ENCODE peak calls at places on chromosomes 2 and 18, in seven cellular contexts. One of them, this sample, is unnamed.

GRCh38 chr2:105397959-105398521 is 811 bp downstream of the FHL2 start:
- DNase-seq in HCT116: no peak
- DNase-seq in H1: no peak
- DNase-seq in HepG2: no peak
- DNase-seq in K562: no peak
- DNase-seq in GM12878: no peak
- DNase-seq in SK-N-SH: no peak
- DNase-seq in this sample: no peak

GRCh38 chr2:7012141-7012809 is 95.1 kb downstream of the RNF144A start:
- DNase-seq in SK-N-SH: no peak
- DNase-seq in GM12878: no peak
- DNase-seq in K562: no peak
- DNase-seq in H1: no peak
- DNase-seq in HCT116: no peak
- DNase-seq in HepG2: no peak
- DNase-seq in this sample: no peak

GRCh38 chr2:134491022-134491421 is 227.8 kb downstream of the TMEM163 start:
- DNase-seq in GM12878: no peak
- DNase-seq in H1: no peak
- DNase-seq in K562: no peak
- DNase-seq in HCT116: no peak
- DNase-seq in SK-N-SH: no peak
- DNase-seq in HepG2: no peak
- DNase-seq in this sample: no peak

GRCh38 chr18:68275616-68276015 is 439.3 kb downstream of the TMX3 start:
- DNase-seq in GM12878: no peak
- DNase-seq in K562: no peak
- DNase-seq in H1: no peak
- DNase-seq in SK-N-SH: no peak
- DNase-seq in HCT116: no peak
- DNase-seq in HepG2: no peak
- DNase-seq in this sample: no peak

GRCh38 chr2:45169339-45170190 is 160.3 kb upstream of the SIX2 start:
- DNase-seq in H1: peak; percentile 78
- DNase-seq in HepG2: no peak
- DNase-seq in K562: no peak
- DNase-seq in SK-N-SH: peak; percentile 89
- DNase-seq in GM12878: no peak
- DNase-seq in HCT116: no peak
- DNase-seq in this sample: peak; percentile 42

GRCh38 chr2:63192889-63193778 is 142.5 kb downstream of the OTX1 start:
- DNase-seq in HepG2: peak; percentile 97
- DNase-seq in GM12878: no peak
- DNase-seq in H1: no peak
- DNase-seq in HCT116: no peak
- DNase-seq in K562: no peak
- DNase-seq in SK-N-SH: no peak
- DNase-seq in this sample: no peak

GRCh38 chr2:102122115-102122514 is 20.4 kb upstream of the IL1R1 start:
- DNase-seq in H1: no peak
- DNase-seq in GM12878: no peak
- DNase-seq in HepG2: no peak
- DNase-seq in K562: no peak
- DNase-seq in SK-N-SH: no peak
- DNase-seq in HCT116: no peak
- DNase-seq in this sample: no peak

GRCh38 chr2:191443446-191443845 is 198.2 kb downstream of the MYO1B start:
- DNase-seq in H1: no peak
- DNase-seq in SK-N-SH: no peak
- DNase-seq in K562: no peak
- DNase-seq in HepG2: no peak
- DNase-seq in HCT116: no peak
- DNase-seq in GM12878: no peak
- DNase-seq in this sample: no peak

GRCh38 chr2:215812966-215813365 is 200.4 kb downstream of the MREG start:
- DNase-seq in HepG2: no peak
- DNase-seq in H1: no peak
- DNase-seq in K562: no peak
- DNase-seq in HCT116: no peak
- DNase-seq in SK-N-SH: no peak
- DNase-seq in GM12878: no peak
- DNase-seq in this sample: no peak

GRCh38 chr2:112627060-112628040 is 18.4 kb upstream of the SLC20A1 start:
- DNase-seq in HepG2: no peak
- DNase-seq in SK-N-SH: no peak
- DNase-seq in K562: no peak
- DNase-seq in H1: no peak
- DNase-seq in GM12878: no peak
- DNase-seq in HCT116: no peak
- DNase-seq in this sample: no peak

GRCh38 chr18:24321071-24321470 is 76.6 kb downstream of the OSBPL1A start:
- DNase-seq in SK-N-SH: no peak
- DNase-seq in H1: no peak
- DNase-seq in GM12878: no peak
- DNase-seq in HCT116: no peak
- DNase-seq in K562: no peak
- DNase-seq in HepG2: no peak
- DNase-seq in this sample: no peak

GRCh38 chr2:141554810-141555209 is 576.0 kb downstream of the LRP1B start:
- DNase-seq in SK-N-SH: peak; percentile 7
- DNase-seq in H1: no peak
- DNase-seq in GM12878: no peak
- DNase-seq in K562: no peak
- DNase-seq in HCT116: peak; percentile 34
- DNase-seq in HepG2: peak; percentile 18
- DNase-seq in this sample: peak; percentile 1

GRCh38 chr2:79039944-79040343 is 14.4 kb downstream of the REG3G start:
- DNase-seq in SK-N-SH: no peak
- DNase-seq in HepG2: no peak
- DNase-seq in K562: no peak
- DNase-seq in GM12878: no peak
- DNase-seq in H1: no peak
- DNase-seq in HCT116: no peak
- DNase-seq in this sample: no peak

GRCh38 chr2:204026294-204026693 is 89.7 kb downstream of the ICOS start:
- DNase-seq in K562: peak; percentile 5
- DNase-seq in HepG2: no peak
- DNase-seq in H1: no peak
- DNase-seq in GM12878: no peak
- DNase-seq in SK-N-SH: no peak
- DNase-seq in HCT116: no peak
- DNase-seq in this sample: no peak

GRCh38 chr2:226649201-226649600 is 150.4 kb downstream of the IRS1 start:
- DNase-seq in GM12878: no peak
- DNase-seq in HepG2: no peak
- DNase-seq in K562: no peak
- DNase-seq in SK-N-SH: no peak
- DNase-seq in H1: no peak
- DNase-seq in HCT116: no peak
- DNase-seq in this sample: no peak

GRCh38 chr2:241571821-241572620 is 13.5 kb downstream of the BOK start:
- DNase-seq in H1: no peak
- DNase-seq in HepG2: no peak
- DNase-seq in K562: no peak
- DNase-seq in HCT116: no peak
- DNase-seq in GM12878: no peak
- DNase-seq in SK-N-SH: peak; percentile 38
- DNase-seq in this sample: no peak
- TF ChIP-seq JUND in H1: no peak
- TF ChIP-seq JUND in HepG2: no peak
- TF ChIP-seq JUND in K562: no peak
- TF ChIP-seq JUND in HCT116: no peak
- TF ChIP-seq JUND in GM12878: no peak
- TF ChIP-seq JUND in SK-N-SH: no peak
- TF ChIP-seq JUND in this sample: no peak

DNA sequence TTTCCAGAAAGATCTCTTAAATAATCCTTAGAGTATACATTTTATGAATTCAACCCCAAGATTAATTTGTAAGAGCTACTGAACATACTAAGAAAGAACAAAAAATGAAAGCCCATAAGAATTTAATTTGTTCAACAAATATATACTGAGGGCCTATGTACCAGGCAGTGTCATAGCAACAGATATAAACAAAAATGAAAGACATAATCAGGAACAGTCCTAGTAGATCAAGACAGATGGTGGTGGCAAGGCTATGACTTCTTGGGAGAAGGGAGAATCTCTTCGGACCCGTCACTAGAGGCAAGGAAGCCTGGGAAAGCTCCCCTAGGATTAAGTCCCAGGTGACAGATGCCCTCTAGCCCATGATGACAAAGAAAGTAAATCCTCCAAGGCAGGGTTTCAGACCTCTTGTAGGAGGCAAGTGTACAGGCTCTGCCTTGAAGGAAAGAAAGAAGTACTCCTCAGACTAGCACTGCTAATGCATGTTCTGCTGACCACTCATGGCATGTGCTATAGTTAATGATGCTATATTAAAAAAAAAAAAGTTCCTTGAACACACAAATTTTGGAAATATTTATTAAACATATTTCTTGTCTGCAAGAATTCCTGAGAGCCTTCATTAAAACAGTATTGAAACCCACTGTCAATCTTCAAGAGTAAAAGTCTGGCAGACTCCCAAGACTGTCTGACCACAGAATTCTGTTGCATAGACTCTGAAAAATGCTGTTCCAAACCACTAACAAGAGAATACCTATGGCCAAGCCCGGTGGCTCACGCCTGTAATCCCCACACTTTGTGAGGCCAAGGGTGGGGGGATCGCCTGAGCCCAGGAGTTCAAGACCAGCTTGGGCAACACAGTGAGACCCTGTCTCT is 31.5 kb downstream of the NOL10 start:
- DNase-seq in H1: no peak
- DNase-seq in SK-N-SH: no peak
- DNase-seq in GM12878: no peak
- DNase-seq in K562: no peak
- DNase-seq in HepG2: no peak
- DNase-seq in HCT116: peak; percentile 29
- DNase-seq in this sample: peak; percentile 42
- TF ChIP-seq JUND in H1: no peak
- TF ChIP-seq JUND in SK-N-SH: peak; percentile 45
- TF ChIP-seq JUND in GM12878: no peak
- TF ChIP-seq JUND in K562: no peak
- TF ChIP-seq JUND in HepG2: no peak
- TF ChIP-seq JUND in HCT116: no peak
- TF ChIP-seq JUND in this sample: no peak

GRCh38 chr2:36667931-36668330 is 28.6 kb upstream of the VIT start:
- DNase-seq in GM12878: no peak
- DNase-seq in HCT116: no peak
- DNase-seq in SK-N-SH: no peak
- DNase-seq in HepG2: no peak
- DNase-seq in K562: no peak
- DNase-seq in H1: no peak
- DNase-seq in this sample: no peak

GRCh38 chr2:36672199-36672598 is 24.3 kb upstream of the VIT start:
- DNase-seq in HepG2: peak; percentile 52
- DNase-seq in H1: no peak
- DNase-seq in K562: no peak
- DNase-seq in GM12878: no peak
- DNase-seq in HCT116: peak; percentile 32
- DNase-seq in SK-N-SH: no peak
- DNase-seq in this sample: peak; percentile 54

GRCh38 chr2:36675579-36675978 is 20.9 kb upstream of the VIT start:
- DNase-seq in HCT116: no peak
- DNase-seq in SK-N-SH: no peak
- DNase-seq in H1: no peak
- DNase-seq in K562: no peak
- DNase-seq in GM12878: no peak
- DNase-seq in HepG2: no peak
- DNase-seq in this sample: no peak

GRCh38 chr2:36670881-36671595 is 25.5 kb upstream of the VIT start:
- DNase-seq in HepG2: no peak
- DNase-seq in SK-N-SH: no peak
- DNase-seq in GM12878: no peak
- DNase-seq in K562: no peak
- DNase-seq in H1: no peak
- DNase-seq in HCT116: no peak
- DNase-seq in this sample: no peak

DNA sequence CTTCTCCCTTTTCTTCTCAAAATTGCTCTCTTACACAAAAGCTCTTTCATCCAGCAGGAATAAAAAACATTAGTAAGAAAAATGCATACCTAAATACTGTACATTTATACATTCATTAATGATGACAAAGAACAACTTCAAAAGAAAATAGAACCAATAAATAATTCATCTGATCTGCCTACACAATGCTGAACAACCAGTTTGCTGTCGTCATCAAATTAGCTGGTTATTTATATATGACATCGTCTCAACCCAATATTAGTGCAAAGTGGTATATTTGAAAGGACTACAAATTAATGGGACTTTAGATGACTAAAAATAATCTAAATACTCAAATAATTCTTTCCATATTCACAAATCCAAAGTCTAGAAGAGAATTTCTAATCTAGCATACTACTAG is 24.8 kb upstream of the VIT start:
- DNase-seq in SK-N-SH: no peak
- DNase-seq in H1: no peak
- DNase-seq in HepG2: no peak
- DNase-seq in HCT116: no peak
- DNase-seq in GM12878: no peak
- DNase-seq in K562: no peak
- DNase-seq in this sample: no peak
- TF ChIP-seq JUND in SK-N-SH: no peak
- TF ChIP-seq JUND in H1: no peak
- TF ChIP-seq JUND in HepG2: no peak
- TF ChIP-seq JUND in HCT116: no peak
- TF ChIP-seq JUND in GM12878: no peak
- TF ChIP-seq JUND in K562: no peak
- TF ChIP-seq JUND in this sample: no peak

GRCh38 chr2:109348645-109349554 is 219.9 kb downstream of the SH3RF3 start:
- DNase-seq in SK-N-SH: no peak
- DNase-seq in H1: peak; percentile 37
- DNase-seq in K562: no peak
- DNase-seq in HCT116: no peak
- DNase-seq in HepG2: no peak
- DNase-seq in GM12878: no peak
- DNase-seq in this sample: no peak
- TF ChIP-seq JUND in SK-N-SH: no peak
- TF ChIP-seq JUND in H1: no peak
- TF ChIP-seq JUND in K562: no peak
- TF ChIP-seq JUND in HCT116: no peak
- TF ChIP-seq JUND in HepG2: no peak
- TF ChIP-seq JUND in GM12878: no peak
- TF ChIP-seq JUND in this sample: no peak